ENCODE peak calls at places on chromosomes 16 and 17, in seven cellular contexts. E is heart left ventricle, Q is stomach, G is ovary, T is GM19239, M is SHP77, S is mucosa of gallbladder. H is an unnamed sample.

GRCh38 chr17:77958716-77959215 is 263 bp downstream of the TNRC6C start:
- DNase-seq in E (no peak), Q (no peak), G (no peak), T (no peak), M (no peak), S (no peak), H (no peak)

GRCh38 chr17:8125196-8125946 is 1.5 kb upstream of the HES7 start:
- DNase-seq in E (peak), Q (peak), G (peak), T (no peak), M (peak), S (peak), H (peak)

GRCh38 chr16:30401768-30402425 is 5.5 kb upstream of the ZNF771 start:
- DNase-seq in E (no peak), Q (no peak), G (no peak), T (no peak), M (no peak), S (no peak), H (no peak)

GRCh38 chr16:26752166-26752565 is 314.6 kb upstream of the C16orf82 start:
- DNase-seq in E (no peak), Q (no peak), G (no peak), T (no peak), M (no peak), S (no peak), H (no peak)

GRCh38 chr17:74390680-74391653 is 23.7 kb downstream of the GPR142 start:
- DNase-seq in E (no peak), Q (no peak), G (no peak), T (no peak), M (no peak), S (no peak), H (no peak)

GRCh38 chr17:40291311-40291710 is 3.6 kb downstream of the CDC6 start:
- DNase-seq in E (no peak), Q (no peak), G (no peak), T (no peak), M (no peak), S (no peak), H (no peak)

GRCh38 chr17:45042346-45043120 is 8.9 kb downstream of the DCAKD start:
- DNase-seq in E (no peak), Q (no peak), G (no peak), T (no peak), M (no peak), S (no peak), H (no peak)

GRCh38 chr16:21277927-21278706 is at the start of gene CRYM:
- DNase-seq in E (peak), Q (peak), G (peak), T (peak), M (no peak), S (peak), H (no peak)

GRCh38 chr17:44220211-44221071 is 966 bp upstream of the UBTF start:
- DNase-seq in E (peak), Q (peak), G (peak), T (no peak), M (peak), S (peak), H (no peak)

GRCh38 chr17:81228834-81229665 is 6.3 kb upstream of the CEP131 start:
- DNase-seq in E (no peak), Q (no peak), G (no peak), T (no peak), M (no peak), S (no peak), H (no peak)

GRCh38 chr16:50266337-50267091 is at the start of gene ADCY7:
- DNase-seq in E (peak), Q (peak), G (peak), T (peak), M (peak), S (peak), H (peak)

GRCh38 chr17:17445925-17446665 is 30.7 kb upstream of the MED9 start:
- DNase-seq in E (no peak), Q (peak), G (no peak), T (no peak), M (peak), S (peak), H (no peak)

GRCh38 chr17:56598471-56598870 is 5.0 kb downstream of the NOG start:
- DNase-seq in E (no peak), Q (no peak), G (no peak), T (no peak), M (no peak), S (no peak), H (no peak)

GRCh38 chr17:30921544-30922196 is at the start of gene ADAP2:
- DNase-seq in E (peak), Q (peak), G (peak), T (no peak), M (no peak), S (peak), H (peak)

GRCh38 chr17:18980682-18981384 is 23.7 kb downstream of the FAM83G start:
- DNase-seq in E (no peak), Q (no peak), G (no peak), T (no peak), M (no peak), S (no peak), H (no peak)

GRCh38 chr16:52557236-52557635 is 10.3 kb upstream of the TOX3 start:
- DNase-seq in E (no peak), Q (no peak), G (no peak), T (no peak), M (no peak), S (peak), H (no peak)

GRCh38 chr17:76248013-76248782 is 7.9 kb upstream of the RNF157 start:
- DNase-seq in E (no peak), Q (peak), G (no peak), T (no peak), M (no peak), S (no peak), H (no peak)

GRCh38 chr17:50550661-50551432 is 3.9 kb downstream of the SPATA20 start:
- DNase-seq in E (peak), Q (peak), G (peak), T (no peak), M (peak), S (peak), H (no peak)

GRCh38 chr17:28216032-28216431 is 103.0 kb upstream of the TMEM97 start:
- DNase-seq in E (no peak), Q (no peak), G (no peak), T (no peak), M (no peak), S (no peak), H (no peak)

GRCh38 chr17:32383926-32384434 is 34.0 kb downstream of the ZNF207 start:
- DNase-seq in E (no peak), Q (no peak), G (no peak), T (no peak), M (no peak), S (no peak), H (no peak)

GRCh38 chr17:49913226-49914095 is 55.5 kb upstream of the DLX4 start:
- DNase-seq in E (no peak), Q (no peak), G (no peak), T (no peak), M (no peak), S (no peak), H (no peak)

GRCh38 chr17:72421128-72422092 is 300.6 kb downstream of the SOX9 start:
- DNase-seq in E (no peak), Q (peak), G (no peak), T (peak), M (no peak), S (peak), H (peak)

GRCh38 chr16:74758801-74759200 is 15.8 kb downstream of the FA2H start:
- DNase-seq in E (no peak), Q (no peak), G (no peak), T (no peak), M (no peak), S (no peak), H (no peak)

GRCh38 chr16:12225816-12226480 is 249.4 kb downstream of the SNX29 start:
- DNase-seq in E (no peak), Q (no peak), G (no peak), T (no peak), M (no peak), S (no peak), H (no peak)

GRCh38 chr16:89190150-89190958 is 10.0 kb downstream of the SLC22A31 start:
- DNase-seq in E (peak), Q (no peak), G (no peak), T (no peak), M (no peak), S (no peak), H (no peak)

GRCh38 chr16:1481906-1482835 is 6.6 kb downstream of the PTX4 start:
- DNase-seq in E (no peak), Q (no peak), G (no peak), T (no peak), M (no peak), S (no peak), H (no peak)

GRCh38 chr17:36937961-36938565 is 788 bp downstream of the LHX1 start:
- DNase-seq in E (no peak), Q (no peak), G (no peak), T (no peak), M (no peak), S (no peak), H (no peak)

GRCh38 chr16:67173808-67174705 is 3.7 kb downstream of the NOL3 start:
- DNase-seq in E (peak), Q (peak), G (peak), T (no peak), M (peak), S (peak), H (no peak)

GRCh38 chr16:780296-780695 is 7.9 kb downstream of the RPUSD1 start:
- DNase-seq in E (no peak), Q (no peak), G (no peak), T (no peak), M (no peak), S (no peak), H (no peak)

GRCh38 chr17:63529711-63530556 is 6.8 kb downstream of the KCNH6 start:
- DNase-seq in E (no peak), Q (no peak), G (no peak), T (no peak), M (no peak), S (no peak), H (no peak)

GRCh38 chr16:31472559-31473203 is 729 bp downstream of the TGFB1I1 start:
- DNase-seq in E (peak), Q (peak), G (peak), T (no peak), M (peak), S (peak), H (no peak)

GRCh38 chr17:4134756-4135155 is 8.1 kb downstream of the ZZEF1 start:
- DNase-seq in E (no peak), Q (no peak), G (no peak), T (no peak), M (no peak), S (no peak), H (no peak)

GRCh38 chr17:79977161-79977631 is 58.5 kb downstream of the TBC1D16 start:
- DNase-seq in E (no peak), Q (no peak), G (no peak), T (no peak), M (no peak), S (no peak), H (no peak)

GRCh38 chr17:20218231-20218630 is 209.1 kb downstream of the SPECC1 start:
- DNase-seq in E (no peak), Q (no peak), G (no peak), T (no peak), M (no peak), S (no peak), H (no peak)

GRCh38 chr16:27978876-27979275 is 84.6 kb downstream of the GSG1L start:
- DNase-seq in E (no peak), Q (no peak), G (no peak), T (no peak), M (no peak), S (no peak), H (no peak)

H was measured in KG1.